ENCODE peak calls at places on chromosomes 1 and 21, in five cellular contexts. G is IMR-90, M is amniotic stem cell, H is endothelial cell, V is spleen. N is an unnamed sample.

GRCh38 chr1:58412071-58412580 is 134.4 kb downstream of the OMA1 start:
- DNase-seq in M (no peak), H (no peak), V (no peak), G (peak; percentile 47), N (peak; percentile 57)

GRCh38 chr1:84271452-84272273 is 29.8 kb upstream of the SAMD13 start:
- DNase-seq in H (no peak), M (no peak), V (no peak), G (peak; percentile 72), N (peak; percentile 71)

GRCh38 chr1:11563560-11564069 is 84.7 kb downstream of the DISP3 start:
- DNase-seq in V (peak; percentile 59), M (no peak), H (no peak), G (no peak), N (peak; percentile 65)

GRCh38 chr1:112465122-112465521 is 43.6 kb upstream of the WNT2B start:
- DNase-seq in H (no peak), G (peak; percentile 64), M (no peak), V (no peak), N (peak; percentile 83)

GRCh38 chr1:66415326-66415725 is 118.6 kb upstream of the SGIP1 start:
- DNase-seq in G (peak; percentile 43), M (no peak), H (no peak), V (no peak), N (no peak)

GRCh38 chr1:170494369-170494768 is 37.6 kb upstream of the GORAB start:
- DNase-seq in H (peak; percentile 52), M (no peak), G (peak; percentile 45), V (no peak), N (peak; percentile 44)

GRCh38 chr1:8456306-8456912 is 138.5 kb downstream of the SLC45A1 start:
- DNase-seq in M (peak; percentile 49), G (peak; percentile 82), H (no peak), V (no peak), N (peak; percentile 80)

GRCh38 chr21:27268290-27268689 is 301.4 kb upstream of the ADAMTS5 start:
- DNase-seq in V (no peak), M (no peak), G (peak; percentile 57), H (no peak), N (no peak)

GRCh38 chr1:44154665-44155064 is 13.2 kb upstream of the KLF18 start:
- DNase-seq in M (no peak), H (no peak), V (no peak), G (no peak), N (no peak)

GRCh38 chr21:33355996-33356395 is 31.2 kb downstream of the IFNAR1 start:
- DNase-seq in V (no peak), M (no peak), H (no peak), G (no peak), N (no peak)

GRCh38 chr1:100950776-100951175 is 54.9 kb downstream of the SLC30A7 start:
- DNase-seq in H (no peak), M (no peak), V (no peak), G (peak; percentile 81), N (no peak)

GRCh38 chr1:112888630-112889029 is 67.4 kb downstream of the SLC16A1 start:
- DNase-seq in G (no peak), V (no peak), M (no peak), H (no peak), N (no peak)

GRCh38 chr1:43933386-43934278 is at the start of gene ARTN:
- DNase-seq in H (peak; percentile 30), V (no peak), G (no peak), M (no peak), N (peak; percentile 94)

GRCh38 chr1:112688781-112689193 is 14.3 kb downstream of the MOV10 start:
- DNase-seq in V (no peak), H (no peak), M (no peak), G (no peak), N (peak; percentile 66)

GRCh38 chr1:89945852-89946476 is 48.9 kb upstream of the ZNF326 start:
- DNase-seq in M (no peak), V (no peak), G (peak; percentile 85), H (no peak), N (no peak)

GRCh38 chr1:172469717-172470116 is 25.8 kb upstream of the PIGC start:
- DNase-seq in H (no peak), G (no peak), V (no peak), M (no peak), N (no peak)

GRCh38 chr1:168719306-168720111 is 9.5 kb downstream of the DPT start:
- DNase-seq in M (no peak), G (no peak), V (no peak), H (no peak), N (no peak)

GRCh38 chr1:183567584-183567983 is 22.7 kb downstream of the NCF2 start:
- DNase-seq in G (peak; percentile 47), H (no peak), V (peak; percentile 93), M (no peak), N (no peak)

GRCh38 chr1:78210167-78210566 is 164.4 kb downstream of the GIPC2 start:
- DNase-seq in V (no peak), G (peak; percentile 65), H (no peak), M (no peak), N (peak; percentile 47)

GRCh38 chr21:36717901-36718465 is 19.1 kb downstream of the SIM2 start:
- DNase-seq in M (no peak), V (no peak), G (no peak), H (no peak), N (peak; percentile 72)

GRCh38 chr21:45093064-45093532 is 18.7 kb downstream of the ADARB1 start:
- DNase-seq in H (no peak), M (no peak), V (peak; percentile 79), G (no peak), N (no peak)

GRCh38 chr1:907611-908451 is 15.9 kb upstream of the SAMD11 start:
- DNase-seq in H (no peak), M (no peak), G (no peak), V (peak; percentile 71), N (peak; percentile 75)

GRCh38 chr1:15705184-15705566 is 21.1 kb downstream of the PLEKHM2 start:
- DNase-seq in V (no peak), H (no peak), M (no peak), G (no peak), N (no peak)

N was measured in osteoblast.